ENCODE peak calls at places on chromosomes 12 and 14, in five cellular contexts. M is tibial nerve; E is uterus; T is naive thymus-derived CD4-positive, alpha-beta T cell; G is testis. D is an unnamed sample.

GRCh38 chr14:54864526-54864925 is 38.1 kb downstream of the GCH1 start:
- DNase-seq in T (no peak), G (no peak), E (no peak), M (no peak), D (no peak)

GRCh38 chr14:23608454-23608853 is 27.7 kb upstream of the DHRS2 start:
- DNase-seq in E (no peak), G (no peak), M (no peak), T (no peak), D (no peak)

GRCh38 chr14:50599700-50600444 is 39.9 kb downstream of the ATL1 start:
- DNase-seq in G (no peak), E (no peak), M (no peak), T (peak; percentile 19), D (no peak)

GRCh38 chr12:44774815-44775411 is 101.2 kb downstream of the NELL2 start:
- DNase-seq in M (peak; percentile 13), T (peak; percentile 56), E (no peak), G (peak; percentile 74), D (peak; percentile 74)

GRCh38 chr12:85092814-85093370 is 56.7 kb downstream of the LRRIQ1 start:
- DNase-seq in T (no peak), M (no peak), E (no peak), G (no peak), D (no peak)

GRCh38 chr12:19130224-19131019 is 889 bp downstream of the PLEKHA5 start:
- DNase-seq in E (peak; percentile 41), T (peak; percentile 16), G (peak; percentile 31), M (peak; percentile 11), D (no peak)

GRCh38 chr14:34682787-34683321 is 31.5 kb downstream of the CFL2 start:
- DNase-seq in T (no peak), G (no peak), E (no peak), M (no peak), D (no peak)

GRCh38 chr12:123120452-123121166 is 30.3 kb downstream of the PITPNM2 start:
- DNase-seq in G (peak; percentile 47), M (no peak), T (peak; percentile 68), E (no peak), D (peak; percentile 49)

GRCh38 chr12:76664731-76665130 is 99.2 kb upstream of the ZDHHC17 start:
- DNase-seq in T (no peak), M (no peak), G (no peak), E (no peak), D (no peak)

GRCh38 chr12:93591137-93591868 is 18.8 kb downstream of the SOCS2 start:
- DNase-seq in E (peak; percentile 86), M (peak; percentile 54), T (peak; percentile 30), G (peak; percentile 85), D (peak; percentile 30)

GRCh38 chr12:131007031-131007793 is 53.5 kb downstream of the ADGRD1 start:
- DNase-seq in G (peak; percentile 28), T (no peak), M (peak; percentile 37), E (peak; percentile 36), D (no peak)

GRCh38 chr14:103141117-103141796 is 18.0 kb downstream of the TNFAIP2 start:
- DNase-seq in E (no peak), G (peak; percentile 49), M (no peak), T (no peak), D (peak; percentile 17)

GRCh38 chr14:32078794-32079663 is 1.9 kb downstream of the ARHGAP5 start:
- DNase-seq in E (no peak), M (no peak), T (no peak), G (no peak), D (no peak)

GRCh38 chr14:73913256-73913655 is 26.6 kb downstream of the ZNF410 start:
- DNase-seq in E (no peak), T (no peak), M (no peak), G (no peak), D (no peak)

GRCh38 chr14:55739967-55740707 is 160.1 kb downstream of the KTN1 start:
- DNase-seq in T (no peak), M (peak; percentile 20), E (no peak), G (no peak), D (no peak)

GRCh38 chr12:49776858-49777257 is 35.5 kb downstream of the TMBIM6 start:
- DNase-seq in E (no peak), T (no peak), G (no peak), M (no peak), D (no peak)

GRCh38 chr12:54725233-54725843 is 77.2 kb upstream of the DCD start:
- DNase-seq in G (peak; percentile 17), T (no peak), M (no peak), E (no peak), D (no peak)

GRCh38 chr14:38808734-38809455 is 294.1 kb downstream of the SEC23A start:
- DNase-seq in E (no peak), M (no peak), G (no peak), T (no peak), D (no peak)

DNA sequence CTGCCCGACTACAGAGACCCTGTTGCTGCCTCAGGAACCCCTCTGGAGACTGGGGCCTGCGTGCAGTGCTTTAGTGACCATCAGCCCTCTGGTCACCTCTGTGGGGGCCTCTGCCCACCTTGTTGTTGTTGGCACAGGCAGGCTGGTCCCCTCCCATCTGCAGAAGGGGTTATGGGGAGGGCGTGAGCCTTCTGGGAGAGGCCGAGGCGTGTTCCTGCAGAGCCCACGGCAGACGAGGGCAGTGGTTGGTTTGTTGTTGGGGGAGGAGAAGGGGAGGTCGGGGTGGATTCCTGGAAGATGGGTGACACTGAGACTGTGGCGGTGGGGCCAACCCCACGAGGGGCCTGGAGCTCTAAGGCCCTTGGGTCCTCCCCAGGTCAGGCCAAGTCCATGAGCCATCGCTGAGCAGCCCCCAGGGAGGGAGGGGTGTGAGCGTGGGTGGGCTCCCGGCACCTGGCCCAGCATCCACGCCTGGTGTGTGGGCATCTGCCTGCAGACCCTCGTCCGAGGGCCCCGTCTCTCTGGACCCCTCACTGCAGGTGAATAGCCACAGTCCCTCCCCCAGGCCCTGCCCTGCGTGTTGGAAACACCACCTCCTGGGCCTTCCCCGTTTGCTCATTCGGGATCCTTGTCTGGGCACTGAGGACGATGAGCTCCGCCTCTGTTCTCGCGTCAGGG is 23.6 kb downstream of the FBRSL1 start:
- DNase-seq in E (no peak), G (no peak), T (no peak), M (no peak), D (no peak)
- H3K36me3 ChIP-seq in E (no peaks in the 10 kb centered on the region), G (no peaks in the 10 kb centered on the region), T (no peaks in the 10 kb centered on the region), M (no peaks in the 10 kb centered on the region), D (peaks cover 1% of the 10 kb centered on the region)

DNA sequence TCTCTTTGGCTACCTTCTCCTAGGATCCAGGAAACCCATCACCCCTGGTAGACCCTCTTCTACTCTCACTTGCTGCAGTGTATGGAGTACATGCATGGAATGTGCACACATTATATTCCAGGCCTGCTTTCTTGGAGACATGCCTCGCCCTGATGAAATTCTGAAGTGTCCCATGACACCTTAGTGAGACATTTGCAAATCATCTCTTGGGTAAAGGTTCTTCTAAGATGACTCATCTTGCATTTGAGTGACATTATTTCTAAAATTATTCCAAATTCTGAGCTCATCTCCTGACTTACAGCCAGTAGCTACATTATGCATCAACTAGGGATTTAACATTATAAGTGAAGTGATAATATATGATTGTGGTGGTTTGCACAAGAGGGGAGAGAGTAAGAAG is 49.8 kb downstream of the SDR9C7 start:
- DNase-seq in G (no peak), T (no peak), M (no peak), E (no peak), D (no peak)
- H3K36me3 ChIP-seq in G (no peaks in the 10 kb centered on the region), T (no peaks in the 10 kb centered on the region), M (no peaks in the 10 kb centered on the region), E (no peaks in the 10 kb centered on the region), D (no peaks in the 10 kb centered on the region)

DNA sequence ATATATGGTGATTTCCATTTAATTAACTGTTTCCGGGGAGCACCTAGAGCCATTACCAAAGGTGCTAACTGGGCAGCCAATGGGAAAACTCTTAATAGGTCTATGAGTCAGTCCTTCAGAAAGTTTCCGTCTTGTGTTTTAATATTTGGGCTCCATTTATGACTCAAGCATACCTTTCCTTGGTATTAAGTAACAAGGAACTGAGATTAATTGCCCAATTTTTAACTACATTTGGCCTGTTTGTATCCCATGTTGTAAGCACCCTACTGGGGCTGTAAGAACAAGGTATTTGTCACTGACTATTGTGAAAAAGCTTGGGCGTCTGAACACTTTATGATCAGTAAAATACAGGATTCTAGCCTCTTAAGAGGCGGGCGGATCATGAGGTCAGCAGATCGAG is 62.8 kb upstream of the FOXN3 start:
- DNase-seq in G (no peak), T (no peak), M (no peak), E (no peak), D (no peak)
- H3K36me3 ChIP-seq in G (no peaks in the 10 kb centered on the region), T (peaks cover 6% of the 10 kb centered on the region), M (no peaks in the 10 kb centered on the region), E (no peaks in the 10 kb centered on the region), D (no peaks in the 10 kb centered on the region)

DNA sequence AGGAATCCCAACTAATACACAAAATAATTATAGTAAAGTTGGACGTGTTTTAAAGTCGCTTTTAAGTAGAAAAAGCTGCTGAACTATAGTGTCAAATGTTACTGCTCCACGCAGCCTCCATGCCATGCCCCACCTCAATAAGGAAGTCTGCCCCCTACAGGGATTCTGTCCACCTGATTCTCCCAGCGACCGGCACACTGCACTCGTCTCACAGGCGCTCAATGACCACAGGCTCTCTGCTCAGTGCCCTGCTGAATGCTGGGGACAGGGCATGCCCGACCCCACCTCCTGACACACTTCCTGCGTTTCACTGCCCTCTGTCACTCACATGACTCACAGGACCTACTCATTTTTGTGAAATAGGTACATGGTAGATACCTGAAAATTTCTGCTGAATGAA is 48.9 kb downstream of the BDKRB1 start:
- DNase-seq in M (no peak), G (no peak), T (no peak), E (no peak), D (no peak)
- H3K36me3 ChIP-seq in M (no peaks in the 10 kb centered on the region), G (no peaks in the 10 kb centered on the region), T (peaks cover 5% of the 10 kb centered on the region), E (no peaks in the 10 kb centered on the region), D (peaks cover 24% of the 10 kb centered on the region)

DNA sequence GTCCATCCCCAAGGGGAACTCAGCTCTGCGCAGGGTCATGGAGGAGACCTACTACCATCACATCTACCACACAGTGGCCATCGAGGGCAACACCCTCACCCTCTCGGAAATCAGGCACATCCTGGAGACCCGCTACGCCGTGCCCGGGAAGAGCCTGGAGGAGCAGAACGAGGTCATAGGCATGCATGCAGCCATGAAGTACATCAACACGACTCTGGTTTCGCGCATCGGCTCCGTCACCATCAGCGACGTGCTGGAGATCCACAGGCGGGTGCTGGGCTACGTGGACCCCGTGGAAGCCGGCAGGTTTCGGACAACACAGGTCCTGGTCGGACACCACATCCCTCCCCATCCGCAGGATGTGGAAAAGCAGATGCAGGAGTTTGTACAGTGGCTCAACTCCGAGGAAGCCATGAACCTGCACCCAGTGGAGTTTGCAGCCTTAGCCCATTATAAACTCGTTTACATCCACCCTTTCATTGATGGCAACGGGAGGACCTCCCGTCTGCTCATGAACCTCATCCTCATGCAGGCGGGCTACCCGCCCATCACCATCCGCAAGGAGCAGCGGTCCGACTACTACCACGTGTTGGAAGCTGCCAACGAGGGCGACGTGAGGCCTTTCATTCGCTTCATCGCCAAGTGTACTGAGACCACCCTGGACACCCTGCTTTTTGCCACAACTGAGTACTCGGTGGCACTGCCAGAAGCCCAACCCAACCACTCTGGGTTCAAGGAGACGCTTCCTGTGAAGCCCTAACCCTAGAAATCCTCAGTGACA is 3.8 kb downstream of the FICD start:
- DNase-seq in M (no peak), T (no peak), E (no peak), G (no peak), D (no peak)
- H3K36me3 ChIP-seq in M (peaks cover 20% of the 10 kb centered on the region), T (peaks cover 6% of the 10 kb centered on the region), E (no peaks in the 10 kb centered on the region), G (no peaks in the 10 kb centered on the region), D (peaks cover 31% of the 10 kb centered on the region)

DNA sequence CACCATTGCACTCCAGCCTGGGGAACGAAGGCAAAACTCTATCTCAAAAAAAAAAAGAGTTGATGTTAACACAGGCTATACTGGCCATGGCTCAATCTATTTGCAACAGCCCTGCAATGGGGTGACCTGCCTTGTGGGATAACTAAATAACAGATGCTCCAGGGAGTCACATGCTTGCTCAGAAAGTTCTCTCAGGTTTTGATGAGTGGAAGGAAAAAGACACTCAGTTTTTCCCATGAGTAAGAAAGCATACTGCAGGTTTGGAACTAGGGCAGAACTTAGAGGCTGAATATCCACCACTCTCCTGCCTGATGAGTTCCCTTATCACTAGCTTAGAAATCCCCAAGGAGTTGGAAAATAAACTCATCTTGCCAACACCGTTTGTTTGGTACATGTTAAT is 16.9 kb downstream of the WSB2 start:
- DNase-seq in M (no peak), T (no peak), G (no peak), E (no peak), D (no peak)
- H3K36me3 ChIP-seq in M (peaks cover 10% of the 10 kb centered on the region), T (peaks cover 3% of the 10 kb centered on the region), G (no peaks in the 10 kb centered on the region), E (no peaks in the 10 kb centered on the region), D (peaks cover 26% of the 10 kb centered on the region)